ENCODE peak calls at places on chromosomes 12 and 14, in ten cellular contexts. L is activated CD4-positive, alpha-beta T cell treated with anti-CD3 and anti-CD28 coated beads, Interleukin-2, amount 10 ng/mL, durations not matched to agents 7 days and 5 days; H is ureter; W is RWPE1; I is nucleus accumbens; P is NCI-H748 treated with DMSO at 0.1 percent for 48 hours; A is iPS DF 6.9; T is AG09309; Q is smooth muscle cell of the brain vasculature; O is Calu3. K is an unnamed sample.

GRCh38 chr12:39294712-39295111 is 148.2 kb downstream of the KIF21A start:
- DNase-seq in L (no peak), H (no peak), W (no peak), I (peak; percentile 30), P (no peak), A (no peak), T (no peak), Q (no peak), O (no peak), K (no peak)

GRCh38 chr14:64244279-64244678 is 49.9 kb downstream of the ESR2 start:
- DNase-seq in L (no peak), H (no peak), W (no peak), I (no peak), P (no peak), A (no peak), T (no peak), Q (no peak), O (no peak), K (peak; percentile 20)

GRCh38 chr14:62213516-62213915 is 451.3 kb downstream of the SNAPC1 start:
- DNase-seq in L (no peak), H (no peak), W (peak; percentile 13), I (no peak), P (peak; percentile 35), A (no peak), T (no peak), Q (no peak), O (no peak), K (no peak)

GRCh38 chr14:93040443-93040842 is 75.3 kb downstream of the ITPK1 start:
- DNase-seq in L (no peak), H (no peak), W (no peak), I (no peak), P (no peak), A (no peak), T (no peak), Q (no peak), O (peak; percentile 60), K (no peak)

GRCh38 chr12:2845280-2845679 is 10.4 kb upstream of the NRIP2 start:
- DNase-seq in L (no peak), H (no peak), W (no peak), I (no peak), P (no peak), A (no peak), T (no peak), Q (no peak), O (no peak), K (no peak)

GRCh38 chr14:66708262-66708661 is 200.3 kb downstream of the GPHN start:
- DNase-seq in L (no peak), H (no peak), W (no peak), I (no peak), P (no peak), A (no peak), T (no peak), Q (no peak), O (no peak), K (no peak)

GRCh38 chr12:67355428-67356385 is 86.5 kb downstream of the CAND1 start:
- DNase-seq in L (peak; percentile 20), H (no peak), W (peak; percentile 19), I (peak; percentile 0), P (peak; percentile 38), A (peak; percentile 9), T (no peak), Q (peak; percentile 44), O (peak; percentile 11), K (peak; percentile 47)

GRCh38 chr12:3684449-3685051 is 68.4 kb downstream of the CRACR2A start:
- DNase-seq in L (no peak), H (no peak), W (no peak), I (no peak), P (peak; percentile 61), A (no peak), T (no peak), Q (no peak), O (no peak), K (no peak)

GRCh38 chr12:64218597-64218996 is 3.5 kb downstream of the KICS2 start:
- DNase-seq in L (no peak), H (no peak), W (no peak), I (no peak), P (no peak), A (no peak), T (no peak), Q (no peak), O (no peak), K (no peak)

GRCh38 chr12:121238604-121239334 is 28.8 kb downstream of the P2RX4 start:
- DNase-seq in L (no peak), H (no peak), W (no peak), I (no peak), P (peak; percentile 55), A (no peak), T (no peak), Q (peak; percentile 32), O (no peak), K (no peak)

GRCh38 chr14:95072310-95072709 is 85.0 kb downstream of the DICER1 start:
- DNase-seq in L (no peak), H (no peak), W (no peak), I (no peak), P (no peak), A (no peak), T (no peak), Q (no peak), O (no peak), K (no peak)

GRCh38 chr12:123250471-123251383 is 17.5 kb downstream of the MTRFR start:
- DNase-seq in L (no peak), H (peak; percentile 89), W (peak; percentile 84), I (no peak), P (peak; percentile 44), A (no peak), T (no peak), Q (no peak), O (peak; percentile 92), K (no peak)

GRCh38 chr14:77612011-77612620 is 4.3 kb downstream of the SPTLC2 start:
- DNase-seq in L (no peak), H (no peak), W (no peak), I (no peak), P (no peak), A (no peak), T (peak; percentile 20), Q (no peak), O (no peak), K (no peak)

GRCh38 chr12:8780389-8780788 is 42.0 kb upstream of the A2ML1 start:
- DNase-seq in L (no peak), H (no peak), W (peak; percentile 17), I (no peak), P (no peak), A (no peak), T (peak; percentile 24), Q (peak; percentile 4), O (peak; percentile 10), K (peak; percentile 20)

GRCh38 chr12:128820723-128821432 is 2.9 kb downstream of the SLC15A4 start:
- DNase-seq in L (peak; percentile 33), H (no peak), W (no peak), I (no peak), P (no peak), A (no peak), T (no peak), Q (no peak), O (no peak), K (no peak)

GRCh38 chr12:113416091-113416754 is 6.0 kb upstream of the SDSL start:
- DNase-seq in L (no peak), H (no peak), W (no peak), I (no peak), P (no peak), A (no peak), T (no peak), Q (no peak), O (peak; percentile 32), K (no peak)

GRCh38 chr12:57755454-57756372 is 810 bp downstream of the MARCHF9 start:
- DNase-seq in L (peak; percentile 32), H (no peak), W (no peak), I (no peak), P (no peak), A (no peak), T (no peak), Q (no peak), O (peak; percentile 63), K (no peak)

GRCh38 chr12:30806989-30807694 is 52.4 kb upstream of the CAPRIN2 start:
- DNase-seq in L (peak; percentile 40), H (peak; percentile 53), W (peak; percentile 46), I (no peak), P (peak; percentile 41), A (no peak), T (no peak), Q (no peak), O (peak; percentile 42), K (peak; percentile 72)

GRCh38 chr12:117441751-117442150 is 80.3 kb upstream of the NOS1 start:
- DNase-seq in L (no peak), H (peak; percentile 48), W (no peak), I (peak; percentile 93), P (no peak), A (no peak), T (peak; percentile 3), Q (no peak), O (peak; percentile 13), K (peak; percentile 1)

K was measured in fibroblast of the conjunctiva.